ENCODE peak calls at places on chromosomes 13 and 19, in seven cellular contexts. J is cardiac fibroblast; R is MM.1S; G is body of pancreas; L is activated T-cell treated with anti-CD3 and anti-CD28 coated beads, Interleukin-2, amount 50 U/mL, for 48 hours; T is A172; I is activated CD4-positive, alpha-beta T cell treated with anti-CD3 and anti-CD28 coated beads, Interleukin-2, amount 10 ng/mL, durations not matched to agents 7 days and 5 days. H is an unnamed sample.

GRCh38 chr13:113110048-113110851 is 4.7 kb downstream of the F7 start:
- DNase-seq in J (no peak), I (no peak), T (no peak), L (peak), R (no peak), G (no peak), H (no peak)

GRCh38 chr19:31139871-31140505 is 209.2 kb downstream of the TSHZ3 start:
- DNase-seq in L (no peak), I (no peak), J (peak), T (peak), G (no peak), R (no peak), H (peak)

GRCh38 chr19:45953676-45954075 is 20.0 kb downstream of the NOVA2 start:
- DNase-seq in I (no peak), L (no peak), G (no peak), R (no peak), T (peak), J (no peak), H (no peak)

GRCh38 chr19:11125994-11126685 is 29.4 kb downstream of the SPC24 start:
- DNase-seq in I (peak), G (peak), R (peak), T (peak), L (peak), J (peak), H (peak)

GRCh38 chr13:27375686-27376326 is 48.6 kb upstream of the GTF3A start:
- DNase-seq in T (peak), R (peak), G (peak), L (peak), I (peak), J (peak), H (peak)

GRCh38 chr13:19991531-19991930 is 33.0 kb downstream of the ZMYM2 start:
- DNase-seq in I (no peak), L (no peak), T (no peak), G (no peak), R (no peak), J (no peak), H (no peak)

GRCh38 chr13:112953591-112954487 is 15.2 kb upstream of the MCF2L start:
- DNase-seq in T (no peak), J (no peak), I (no peak), R (no peak), G (no peak), L (no peak), H (peak)

GRCh38 chr13:76856141-76856571 is 30.0 kb downstream of the KCTD12 start:
- DNase-seq in R (no peak), G (no peak), T (peak), L (no peak), I (no peak), J (peak), H (no peak)

GRCh38 chr13:52125547-52125946 is 3.3 kb downstream of the NEK5 start:
- DNase-seq in L (no peak), R (no peak), I (no peak), G (no peak), T (no peak), J (no peak), H (no peak)

GRCh38 chr13:110298566-110299321 is 8.2 kb downstream of the COL4A1 start:
- DNase-seq in J (peak), G (no peak), T (no peak), L (peak), R (no peak), I (no peak), H (no peak)

GRCh38 chr19:51460164-51460992 is 2.1 kb upstream of the SIGLEC8 start:
- DNase-seq in J (peak), R (no peak), G (no peak), L (no peak), I (no peak), T (no peak), H (no peak)

GRCh38 chr13:72255908-72256307 is 388.9 kb upstream of the DACH1 start:
- DNase-seq in R (peak), J (peak), I (no peak), L (no peak), T (peak), G (peak), H (peak)

GRCh38 chr13:104571161-104571889 is 1505.1 kb upstream of the SLC10A2 start:
- DNase-seq in T (peak), R (peak), J (peak), L (no peak), G (peak), I (no peak), H (peak)

GRCh38 chr19:35569281-35569781 is 5.9 kb upstream of the ATP4A start:
- DNase-seq in I (no peak), G (peak), J (no peak), L (no peak), T (no peak), R (no peak), H (no peak)

GRCh38 chr13:19985219-19985556 is 26.7 kb downstream of the ZMYM2 start:
- DNase-seq in I (no peak), G (no peak), T (no peak), L (no peak), J (no peak), R (no peak), H (no peak)

GRCh38 chr13:49443327-49443688 is 556 bp downstream of the CAB39L start:
- DNase-seq in L (no peak), R (peak), T (no peak), G (no peak), J (peak), I (no peak), H (peak)

GRCh38 chr19:33878912-33879810 is 82.5 kb downstream of the KCTD15 start:
- DNase-seq in L (no peak), J (no peak), R (no peak), T (no peak), G (no peak), I (no peak), H (peak)

GRCh38 chr19:1962674-1963073 is 21.7 kb downstream of the CSNK1G2 start:
- DNase-seq in J (no peak), T (no peak), L (no peak), R (no peak), I (no peak), G (no peak), H (no peak)

GRCh38 chr13:27573265-27573664 is 47.1 kb downstream of the LNX2 start:
- DNase-seq in I (no peak), G (no peak), T (peak), J (peak), R (no peak), L (no peak), H (no peak)

GRCh38 chr13:69946443-69946955 is 161.1 kb upstream of the ATXN8OS start:
- DNase-seq in R (no peak), I (no peak), G (no peak), T (no peak), J (no peak), L (no peak), H (no peak)

GRCh38 chr19:42093505-42093904 is 17.5 kb downstream of the ZNF574 start:
- DNase-seq in J (no peak), I (no peak), G (no peak), T (no peak), L (no peak), R (no peak), H (no peak)

GRCh38 chr13:111280666-111281577 is 39.5 kb upstream of the TEX29 start:
- DNase-seq in J (peak), G (no peak), T (peak), I (no peak), R (no peak), L (no peak), H (no peak)

GRCh38 chr19:10292206-10292788 is 2.5 kb downstream of the ICAM5 start:
- DNase-seq in J (peak), I (peak), L (peak), G (peak), T (peak), R (peak), H (peak)

GRCh38 chr19:15280915-15281683 is 48.9 kb upstream of the EPHX3 start:
- DNase-seq in J (peak), L (no peak), G (peak), T (peak), I (no peak), R (no peak), H (peak)

GRCh38 chr19:9945319-9945966 is 9.1 kb upstream of the OLFM2 start:
- DNase-seq in R (no peak), L (no peak), G (peak), T (peak), J (peak), I (no peak), H (peak)

GRCh38 chr13:97435794-97436193 is 1.8 kb downstream of the RAP2A start:
- DNase-seq in L (no peak), G (no peak), R (peak), T (no peak), J (no peak), I (no peak), H (no peak)

GRCh38 chr19:18051887-18052286 is 34.8 kb downstream of the IL12RB1 start:
- DNase-seq in L (no peak), T (no peak), R (no peak), J (no peak), G (peak), I (no peak), H (peak)

GRCh38 chr19:15210323-15210774 is 9.6 kb upstream of the NOTCH3 start:
- DNase-seq in T (peak), I (no peak), G (no peak), J (peak), R (no peak), L (no peak), H (peak)

H was measured in thyroid gland.